ENCODE peak calls at places on chromosomes 5 and 9, in five cellular contexts. One of them, this sample, is unnamed.

GRCh38 chr9:133163559-133164208 is at the start of gene GBGT1:
- DNase-seq in GM23338: peak
- DNase-seq in amygdala: no peak
- DNase-seq in GM04503: no peak
- DNase-seq in GM12892: peak
- DNase-seq in this sample: peak

GRCh38 chr5:179549973-179550510 is 312 bp upstream of the RUFY1 start:
- DNase-seq in GM23338: no peak
- DNase-seq in amygdala: no peak
- DNase-seq in GM12892: no peak
- DNase-seq in GM04503: no peak
- DNase-seq in this sample: no peak

GRCh38 chr5:181170996-181171395 is 23.6 kb downstream of the OR2V2 start:
- DNase-seq in amygdala: no peak
- DNase-seq in GM23338: no peak
- DNase-seq in GM12892: no peak
- DNase-seq in GM04503: no peak
- DNase-seq in this sample: no peak

GRCh38 chr5:159402328-159402727 is 72.0 kb upstream of the IL12B start:
- DNase-seq in GM12892: no peak
- DNase-seq in amygdala: no peak
- DNase-seq in GM23338: no peak
- DNase-seq in GM04503: no peak
- DNase-seq in this sample: peak

GRCh38 chr5:17238521-17239041 is 21.1 kb downstream of the BASP1 start:
- DNase-seq in GM12892: no peak
- DNase-seq in GM04503: no peak
- DNase-seq in GM23338: no peak
- DNase-seq in amygdala: no peak
- DNase-seq in this sample: no peak

GRCh38 chr9:85163415-85163814 is 493.9 kb downstream of the NTRK2 start:
- DNase-seq in GM12892: no peak
- DNase-seq in amygdala: no peak
- DNase-seq in GM23338: no peak
- DNase-seq in GM04503: no peak
- DNase-seq in this sample: no peak

GRCh38 chr5:122172207-122172606 is 42.9 kb downstream of the ZNF474 start:
- DNase-seq in GM12892: no peak
- DNase-seq in amygdala: no peak
- DNase-seq in GM04503: no peak
- DNase-seq in GM23338: no peak
- DNase-seq in this sample: no peak

GRCh38 chr9:93256878-93257807 is 73.2 kb downstream of the WNK2 start:
- DNase-seq in amygdala: no peak
- DNase-seq in GM04503: no peak
- DNase-seq in GM23338: no peak
- DNase-seq in GM12892: peak
- DNase-seq in this sample: peak

GRCh38 chr5:173592050-173592669 is 24.3 kb downstream of the BOD1 start:
- DNase-seq in amygdala: no peak
- DNase-seq in GM23338: peak
- DNase-seq in GM12892: no peak
- DNase-seq in GM04503: no peak
- DNase-seq in this sample: no peak

GRCh38 chr5:157864067-157864466 is 5.1 kb upstream of the CLINT1 start:
- DNase-seq in amygdala: no peak
- DNase-seq in GM04503: no peak
- DNase-seq in GM12892: no peak
- DNase-seq in GM23338: peak
- DNase-seq in this sample: no peak

GRCh38 chr5:170055606-170056005 is 50.1 kb upstream of the FOXI1 start:
- DNase-seq in GM23338: no peak
- DNase-seq in GM04503: no peak
- DNase-seq in GM12892: no peak
- DNase-seq in amygdala: no peak
- DNase-seq in this sample: no peak

GRCh38 chr9:96485280-96485679 is 35.3 kb downstream of the HABP4 start:
- DNase-seq in GM23338: no peak
- DNase-seq in amygdala: no peak
- DNase-seq in GM12892: no peak
- DNase-seq in GM04503: no peak
- DNase-seq in this sample: no peak

GRCh38 chr5:99004960-99005359 is 76.2 kb upstream of the CHD1 start:
- DNase-seq in amygdala: no peak
- DNase-seq in GM12892: no peak
- DNase-seq in GM04503: no peak
- DNase-seq in GM23338: no peak
- DNase-seq in this sample: no peak

This sample was measured in body of pancreas.